ENCODE peak calls at places on chromosomes 1 and 21, in seven cellular contexts. O is EL; H is H9; D is stimulated activated CD4-positive, alpha-beta T cell treated with anti-CD3 and anti-CD28 coated beads, Interleukin-4, amount 100 ng/mL, for 48 hours; K is activated T-cell treated with anti-CD3 and anti-CD28 coated beads for 1 hour; R is NCI-H146; S is dermis microvascular lymphatic vessel endothelial cell. E is an unnamed sample.

GRCh38 chr1:87131809-87132663 is 196.6 kb upstream of the LMO4 start:
- DNase-seq in O (peak), H (peak), D (peak), K (peak), R (peak), S (peak), E (peak)

GRCh38 chr1:109937738-109938137 is 27.1 kb downstream of the CSF1 start:
- DNase-seq in O (no peak), H (no peak), D (no peak), K (no peak), R (no peak), S (no peak), E (no peak)

GRCh38 chr21:43001316-43001715 is 27.0 kb downstream of the PKNOX1 start:
- DNase-seq in O (no peak), H (no peak), D (no peak), K (no peak), R (no peak), S (no peak), E (no peak)

GRCh38 chr1:17118706-17119075 is 560 bp downstream of the PADI2 start:
- DNase-seq in O (no peak), H (no peak), D (no peak), K (no peak), R (no peak), S (no peak), E (no peak)

GRCh38 chr1:65045022-65045786 is 78.9 kb upstream of the JAK1 start:
- DNase-seq in O (no peak), H (no peak), D (no peak), K (no peak), R (no peak), S (no peak), E (no peak)

GRCh38 chr1:89952021-89952995 is 42.6 kb upstream of the ZNF326 start:
- DNase-seq in O (peak), H (no peak), D (no peak), K (no peak), R (no peak), S (no peak), E (no peak)

GRCh38 chr1:246724001-246724724 is at the start of gene SCCPDH:
- DNase-seq in O (peak), H (peak), D (peak), K (peak), R (peak), S (peak), E (peak)

GRCh38 chr1:244205906-244206305 is 154.8 kb downstream of the ZBTB18 start:
- DNase-seq in O (no peak), H (no peak), D (no peak), K (no peak), R (no peak), S (no peak), E (no peak)

GRCh38 chr1:186535388-186536133 is 74.6 kb upstream of the PDC start:
- DNase-seq in O (peak), H (no peak), D (no peak), K (no peak), R (no peak), S (peak), E (peak)

GRCh38 chr1:43363283-43363934 is 4.4 kb downstream of the ELOVL1 start:
- DNase-seq in O (peak), H (no peak), D (no peak), K (no peak), R (no peak), S (no peak), E (no peak)

GRCh38 chr1:1020415-1021009 is 592 bp downstream of the AGRN start:
- DNase-seq in O (peak), H (no peak), D (no peak), K (no peak), R (no peak), S (no peak), E (no peak)

GRCh38 chr1:172939475-172939874 is 111.3 kb downstream of the TNFSF18 start:
- DNase-seq in O (no peak), H (no peak), D (no peak), K (no peak), R (no peak), S (no peak), E (no peak)

E was measured in HTR-8/SVneo.